ENCODE peak calls at places on chromosomes 13 and 19, in seven cellular contexts. M is cardiac septum, A is anterior cingulate cortex, T is SW 1271, X is amniotic stem cell, F is cortex of kidney, P is mucosa of descending colon. S is an unnamed sample.

GRCh38 chr13:51357928-51358595 is 18.6 kb downstream of the SERPINE3 start:
- DNase-seq in T (no peak), X (no peak), A (no peak), P (no peak), F (no peak), M (no peak), S (no peak)

GRCh38 chr13:31050486-31051400 is 111.0 kb downstream of the HSPH1 start:
- DNase-seq in T (no peak), A (no peak), P (no peak), M (peak), F (no peak), X (no peak), S (no peak)

GRCh38 chr13:102461302-102461701 is 59.5 kb upstream of the FGF14 start:
- DNase-seq in F (no peak), M (no peak), X (no peak), T (no peak), P (no peak), A (no peak), S (no peak)

GRCh38 chr19:46731007-46731501 is 14.1 kb upstream of the PRKD2 start:
- DNase-seq in A (no peak), M (peak), F (no peak), P (no peak), T (no peak), X (peak), S (no peak)

GRCh38 chr13:40565282-40566148 is 100.9 kb downstream of the FOXO1 start:
- DNase-seq in X (no peak), T (no peak), A (no peak), F (no peak), M (no peak), P (no peak), S (no peak)

GRCh38 chr19:33416307-33417215 is 43.1 kb downstream of the CEBPG start:
- DNase-seq in M (no peak), A (no peak), X (peak), T (no peak), P (peak), F (no peak), S (peak)

GRCh38 chr19:19742773-19743172 is 9.9 kb upstream of the ZNF14 start:
- DNase-seq in T (no peak), X (no peak), A (no peak), M (no peak), F (no peak), P (no peak), S (no peak)

GRCh38 chr13:66835040-66835628 is 395.0 kb downstream of the PCDH9 start:
- DNase-seq in X (no peak), F (no peak), A (peak), P (peak), M (peak), T (no peak), S (peak)

GRCh38 chr13:49248433-49249002 is 793 bp downstream of the CDADC1 start:
- DNase-seq in P (no peak), T (no peak), X (no peak), F (no peak), A (no peak), M (no peak), S (no peak)

GRCh38 chr19:56080669-56081401 is 40.3 kb downstream of the ZNF787 start:
- DNase-seq in T (no peak), P (peak), M (peak), A (peak), F (no peak), X (peak), S (peak)

GRCh38 chr13:74204606-74205312 is 70.6 kb upstream of the KLF12 start:
- DNase-seq in X (no peak), F (no peak), T (no peak), A (no peak), P (no peak), M (no peak), S (no peak)

GRCh38 chr19:41263042-41263849 is 926 bp upstream of the HNRNPUL1 start:
- DNase-seq in X (peak), M (no peak), A (peak), P (peak), F (no peak), T (no peak), S (peak)

GRCh38 chr13:37158481-37158880 is 53.0 kb upstream of the CSNK1A1L start:
- DNase-seq in A (no peak), F (no peak), T (no peak), P (no peak), M (no peak), X (no peak), S (no peak)

GRCh38 chr13:95212962-95213850 is 88.0 kb downstream of the ABCC4 start:
- DNase-seq in M (no peak), P (no peak), T (no peak), F (no peak), A (no peak), X (no peak), S (no peak)

GRCh38 chr19:1630811-1631210 is 21.6 kb downstream of the TCF3 start:
- DNase-seq in P (no peak), A (no peak), F (no peak), T (no peak), M (no peak), X (no peak), S (no peak)